ENCODE peak calls at places on chromosomes 16 and 17, in ten cellular contexts. B, K, E, T, O, D, J, N, Q and W are unnamed samples.

GRCh38 chr16:81616321-81617020 is 162.6 kb upstream of the PLCG2 start:
- DNase-seq in T (peak), Q (peak), E (peak), O (peak), K (peak), N (no peak), B (no peak), J (no peak), D (no peak), W (peak)

GRCh38 chr17:31580331-31581021 is 189.0 kb downstream of the RAB11FIP4 start:
- DNase-seq in Q (no peak), B (no peak), D (no peak), J (no peak), T (peak), N (no peak), E (peak), K (peak), O (no peak), W (no peak)

GRCh38 chr17:74466111-74466784 is at the start of gene CD300A:
- DNase-seq in J (no peak), K (no peak), D (no peak), Q (peak), T (peak), N (no peak), O (no peak), B (no peak), E (peak), W (no peak)

GRCh38 chr16:27777527-27777926 is 227.6 kb downstream of the KATNIP start:
- DNase-seq in O (no peak), B (no peak), D (no peak), T (no peak), N (no peak), E (no peak), J (no peak), K (no peak), Q (no peak), W (no peak)

GRCh38 chr17:57553991-57554825 is 190.9 kb downstream of the CCDC182 start:
- DNase-seq in E (no peak), D (no peak), K (no peak), N (no peak), J (peak), Q (no peak), O (peak), B (peak), T (peak), W (peak)

GRCh38 chr16:23836404-23837291 is 865 bp downstream of the PRKCB start:
- DNase-seq in T (no peak), K (no peak), B (peak), N (no peak), D (no peak), E (peak), Q (peak), J (no peak), O (peak), W (peak)

GRCh38 chr17:47225436-47225858 is 16.3 kb downstream of the MYL4 start:
- DNase-seq in E (no peak), B (peak), Q (peak), N (peak), O (peak), J (peak), D (peak), K (peak), T (peak), W (peak)

GRCh38 chr17:79145548-79145947 is 70.9 kb downstream of the ENGASE start:
- DNase-seq in B (no peak), E (no peak), K (no peak), O (no peak), D (no peak), N (no peak), T (no peak), J (no peak), Q (no peak), W (no peak)

GRCh38 chr16:48105976-48106375 is 49.8 kb downstream of the ABCC12 start:
- DNase-seq in O (no peak), J (no peak), D (no peak), N (no peak), K (no peak), Q (no peak), E (no peak), T (no peak), B (no peak), W (no peak)

GRCh38 chr16:48102083-48103008 is 53.4 kb downstream of the ABCC12 start:
- DNase-seq in K (no peak), Q (no peak), E (no peak), J (no peak), B (no peak), D (no peak), N (no peak), T (no peak), O (no peak), W (no peak)

GRCh38 chr16:48109496-48109895 is 46.3 kb downstream of the ABCC12 start:
- DNase-seq in Q (no peak), T (no peak), B (no peak), N (no peak), J (no peak), K (no peak), O (no peak), D (no peak), E (no peak), W (no peak)

GRCh38 chr16:48105456-48105855 is 50.3 kb downstream of the ABCC12 start:
- DNase-seq in N (no peak), B (no peak), J (no peak), O (no peak), K (no peak), D (no peak), E (no peak), T (no peak), Q (no peak), W (no peak)

DNA sequence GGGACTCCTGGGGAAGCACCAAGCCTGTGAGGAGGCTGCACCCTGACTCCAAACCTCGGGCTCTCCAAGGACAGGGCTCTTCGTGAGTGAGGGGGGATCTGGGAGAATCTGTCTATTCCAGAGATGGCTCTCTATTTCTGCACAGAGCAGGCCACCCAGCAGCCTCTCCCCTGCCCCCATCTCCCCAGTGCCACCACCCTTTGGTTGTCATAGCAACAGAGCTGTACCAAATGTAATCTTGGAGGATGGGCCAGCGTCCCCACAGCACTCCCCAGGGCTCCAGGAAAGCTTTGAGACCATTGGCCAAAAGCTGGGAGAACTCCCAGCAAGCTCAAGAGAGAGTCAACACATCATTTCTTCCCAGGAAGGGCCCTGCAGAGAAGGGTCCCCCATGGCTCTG is 49.3 kb downstream of the ABCC12 start:
- DNase-seq in K (no peak), E (no peak), B (no peak), O (no peak), N (no peak), Q (no peak), J (no peak), T (no peak), D (no peak), W (no peak)
- TF ChIP-seq POLR2A in K (no peak), E (no peak), B (no peak), O (no peak), N (no peak), Q (no peak), J (no peak), T (no peak), D (no peak), W (no peak)

GRCh38 chr16:2457267-2457666 is 2.6 kb upstream of the TEDC2 start:
- DNase-seq in O (no peak), E (no peak), K (no peak), N (no peak), T (no peak), Q (no peak), J (no peak), D (no peak), B (no peak), W (no peak)
- TF ChIP-seq POLR2A in O (no peak), E (no peak), K (no peak), N (no peak), T (no peak), Q (no peak), J (no peak), D (no peak), B (no peak), W (no peak)

DNA sequence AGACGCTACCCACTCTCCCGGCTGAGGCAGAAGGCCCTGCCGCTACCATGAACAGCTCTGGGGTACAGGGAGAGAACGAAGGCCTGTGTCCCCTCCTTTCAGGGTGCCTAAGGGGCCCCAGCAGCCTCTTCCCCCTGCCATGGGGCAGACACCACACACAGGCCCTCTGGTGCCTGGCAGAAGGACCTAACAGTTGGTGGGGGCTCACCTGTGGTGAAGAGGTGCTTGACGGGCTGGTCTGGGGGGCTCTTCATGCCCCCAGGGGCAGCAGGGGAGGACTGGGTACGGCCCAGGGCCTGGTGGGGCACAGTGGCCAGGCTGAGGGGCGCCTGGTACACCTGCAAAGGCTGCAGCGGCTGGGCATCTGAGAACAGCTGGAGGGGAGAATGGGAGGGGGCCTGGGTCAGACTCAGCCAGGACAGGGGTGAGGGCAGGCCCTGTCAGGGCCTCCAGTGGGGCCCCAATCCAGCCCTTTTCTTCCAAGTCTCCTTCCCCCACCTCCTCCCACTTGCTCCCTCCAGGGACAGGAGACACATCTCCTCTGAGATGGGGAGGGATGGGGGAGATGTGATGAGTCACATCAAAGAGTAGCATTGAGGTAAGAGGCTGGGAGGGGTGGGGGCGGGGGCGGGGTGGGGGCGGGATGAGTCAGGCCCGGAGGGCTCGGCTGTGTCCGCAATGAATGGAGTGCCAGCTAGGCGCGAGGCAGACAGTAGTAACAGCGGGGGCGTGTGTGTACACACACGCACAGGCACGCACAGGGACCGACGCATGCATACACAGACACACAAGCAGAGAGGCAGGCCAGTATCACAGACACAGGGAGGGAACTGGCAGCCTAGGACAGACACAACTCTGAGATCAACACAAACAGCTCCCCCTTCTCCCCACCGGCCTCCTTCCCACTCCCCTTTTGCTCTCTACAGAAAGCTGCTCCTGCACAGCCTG is 16.1 kb downstream of the G6PC3 start:
- DNase-seq in O (no peak), B (peak), Q (no peak), J (peak), E (peak), N (no peak), K (peak), T (peak), D (peak), W (peak)
- TF ChIP-seq POLR2A in O (no peak), B (peak), Q (no peak), J (no peak), E (no peak), N (no peak), K (no peak), T (no peak), D (no peak), W (no peak)

DNA sequence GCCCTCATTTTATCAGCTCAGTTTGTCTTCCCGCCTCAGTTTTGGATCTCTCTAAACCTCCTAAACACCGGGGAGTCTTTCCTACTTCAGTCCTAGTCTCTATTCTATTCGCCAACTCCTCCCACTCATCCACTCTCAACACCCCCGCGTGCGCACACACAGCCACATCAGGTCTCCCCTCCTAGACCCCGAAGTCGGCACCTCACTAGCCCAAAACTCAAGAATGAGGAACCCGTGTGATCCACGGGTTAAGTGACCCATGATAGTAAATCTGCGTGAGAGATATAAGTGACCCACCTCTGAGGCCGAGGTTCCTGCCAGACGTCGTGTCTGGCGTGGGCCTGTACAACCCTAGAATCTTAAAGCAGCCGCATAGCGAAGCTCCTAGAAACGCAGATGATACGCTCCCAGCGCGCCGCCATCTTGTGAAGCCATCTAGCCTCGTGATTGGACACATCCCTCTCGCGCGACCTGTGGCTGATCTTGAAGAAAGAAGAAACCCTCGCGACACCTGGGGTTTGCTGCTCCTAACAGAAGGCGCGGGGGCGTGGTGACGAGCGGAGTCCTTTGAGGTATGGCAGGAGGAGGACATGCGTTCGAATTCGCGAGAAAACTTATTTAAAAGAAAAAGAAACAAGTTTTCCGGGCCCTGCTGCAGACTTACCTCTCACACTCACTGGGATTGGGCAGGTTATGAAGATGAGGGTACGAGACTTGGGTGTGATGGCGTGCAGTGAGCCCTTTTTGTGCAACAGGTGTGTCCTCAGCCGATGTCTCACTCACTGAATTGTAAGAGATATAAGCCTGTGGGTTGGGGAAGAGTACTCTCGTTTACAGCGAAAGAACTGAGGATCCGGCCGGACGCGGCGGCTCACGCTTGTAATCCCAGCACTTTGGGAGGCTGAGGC is at the start of gene METTL16:
- DNase-seq in J (peak), E (peak), Q (peak), K (peak), D (peak), B (peak), N (peak), O (peak), T (peak), W (peak)
- TF ChIP-seq POLR2A in J (peak), E (peak), Q (peak), K (peak), D (peak), B (peak), N (peak), O (peak), T (peak), W (peak)

DNA sequence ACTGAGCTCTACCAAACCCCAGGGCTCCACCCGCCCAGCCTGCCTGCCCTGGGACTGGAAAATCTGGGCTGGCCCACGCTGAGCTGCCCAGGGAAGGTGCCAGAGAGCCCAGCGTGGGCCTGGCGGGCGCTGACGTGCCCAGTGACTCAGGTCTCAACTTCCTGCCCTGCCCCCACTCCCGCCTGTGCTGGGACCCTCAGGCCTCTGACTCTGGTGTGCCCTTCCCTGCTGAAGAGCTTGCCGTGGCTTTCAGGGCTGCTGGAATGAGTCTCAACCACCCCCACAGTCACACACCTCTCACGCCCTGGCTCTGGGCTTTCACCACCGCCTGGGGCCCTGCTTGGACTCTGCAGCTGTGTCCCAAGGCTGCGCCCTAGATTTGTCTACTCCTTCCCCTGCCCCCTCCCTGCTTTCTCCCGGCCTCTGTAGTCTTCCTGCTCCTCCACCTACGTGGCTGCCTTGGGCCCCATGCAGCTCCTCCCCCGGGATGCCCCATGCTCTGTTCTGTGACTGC is 10.4 kb downstream of the LLGL1 start:
- DNase-seq in B (no peak), O (no peak), Q (no peak), J (no peak), K (peak), D (no peak), N (no peak), T (no peak), E (no peak), W (no peak)
- TF ChIP-seq POLR2A in B (no peak), O (no peak), Q (no peak), J (no peak), K (no peak), D (no peak), N (no peak), T (no peak), E (no peak), W (no peak)

GRCh38 chr17:82215095-82215971 is 2.7 kb upstream of the CCDC57 start:
- DNase-seq in Q (no peak), J (peak), T (no peak), B (peak), E (peak), O (no peak), K (no peak), D (no peak), N (no peak), W (peak)

GRCh38 chr17:82214012-82214628 is 1.5 kb upstream of the CCDC57 start:
- DNase-seq in T (no peak), D (no peak), N (no peak), O (no peak), E (peak), B (peak), K (no peak), Q (no peak), J (no peak), W (no peak)

GRCh38 chr17:82215972-82216300 is 3.3 kb upstream of the CCDC57 start:
- DNase-seq in N (no peak), T (no peak), B (no peak), O (no peak), Q (no peak), D (no peak), J (no peak), E (no peak), K (no peak), W (no peak)

GRCh38 chr17:82213251-82214011 is 789 bp upstream of the CCDC57 start:
- DNase-seq in N (no peak), D (no peak), K (peak), T (peak), B (peak), O (peak), Q (no peak), J (peak), E (peak), W (peak)

GRCh38 chr17:82212331-82213250 is at the start of gene CCDC57:
- DNase-seq in O (peak), E (peak), J (peak), T (peak), K (peak), N (peak), Q (peak), D (no peak), B (peak), W (peak)
- TF ChIP-seq POLR2A in O (peak), E (peak), J (peak), T (peak), K (peak), N (no peak), Q (no peak), D (peak), B (peak), W (peak)

GRCh38 chr17:40104570-40105471 is 4.4 kb upstream of the NR1D1 start:
- DNase-seq in N (no peak), J (no peak), Q (no peak), K (no peak), D (no peak), B (no peak), E (peak), T (no peak), O (no peak), W (no peak)
- TF ChIP-seq POLR2A in N (no peak), J (no peak), Q (no peak), K (no peak), D (no peak), B (no peak), E (no peak), T (no peak), O (no peak), W (no peak)

GRCh38 chr17:8153550-8153956 is 1.3 kb upstream of the PER1 start:
- DNase-seq in B (peak), N (peak), J (peak), T (peak), E (peak), D (no peak), O (peak), K (peak), Q (peak), W (peak)
- TF ChIP-seq POLR2A in B (no peak), N (no peak), J (no peak), T (peak), E (no peak), D (no peak), O (no peak), K (no peak), Q (peak), W (no peak)

GRCh38 chr16:70686376-70687171 is 721 bp upstream of the MTSS2 start:
- DNase-seq in J (no peak), N (no peak), T (peak), K (no peak), E (peak), Q (no peak), D (no peak), B (no peak), O (no peak), W (no peak)
- TF ChIP-seq POLR2A in J (no peak), N (no peak), T (no peak), K (no peak), E (no peak), Q (no peak), D (no peak), B (no peak), O (no peak), W (no peak)

DNA sequence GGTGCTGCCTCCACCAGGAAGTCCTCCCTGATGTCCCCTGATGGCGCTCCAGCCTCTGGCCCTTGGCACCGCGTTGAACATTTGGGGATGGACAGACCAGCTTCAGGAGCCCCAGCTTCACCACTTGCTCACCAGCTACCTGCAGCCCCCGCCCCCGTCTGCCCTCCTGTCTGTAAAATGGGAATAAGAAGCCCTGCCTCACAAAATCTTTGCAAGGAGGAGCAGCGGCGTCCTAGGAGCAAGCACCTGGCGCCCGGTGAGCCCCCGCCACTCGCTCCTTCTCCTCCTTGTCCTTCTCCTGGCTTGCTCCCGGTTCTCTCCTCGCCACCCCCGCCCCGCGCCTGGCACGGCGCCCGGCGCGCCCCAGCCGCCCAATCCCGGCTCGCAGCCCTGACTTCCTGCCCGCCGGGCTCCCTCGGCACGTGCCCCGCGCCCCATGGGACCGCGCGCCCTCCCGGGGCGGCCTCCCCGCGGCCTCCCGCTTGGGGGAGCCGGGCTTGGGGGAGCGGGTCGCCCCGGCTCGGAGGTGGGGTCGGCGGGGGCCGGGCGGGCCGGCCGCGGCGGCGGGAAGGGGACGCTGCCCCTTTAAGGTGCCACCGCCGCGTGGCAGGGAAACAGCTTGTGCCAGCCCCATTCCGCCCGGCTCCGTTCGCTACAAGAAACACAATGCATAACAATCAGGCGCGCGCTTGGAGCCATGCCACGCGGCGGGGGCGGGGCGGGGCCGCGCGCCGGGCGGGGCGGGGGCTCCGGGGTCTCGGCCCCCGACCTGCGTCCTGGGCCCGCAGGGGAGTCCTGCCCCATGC is 9.1 kb upstream of the PPP1R1B start:
- DNase-seq in B (peak), O (peak), K (peak), E (peak), Q (peak), J (peak), T (peak), N (peak), D (no peak), W (no peak)
- TF ChIP-seq POLR2A in B (no peak), O (no peak), K (no peak), E (peak), Q (no peak), J (no peak), T (no peak), N (no peak), D (no peak), W (no peak)